ENCODE peak calls at places on chromosomes 1 and 21, in ten cellular contexts. G is dorsolateral prefrontal cortex, Q is heart left ventricle, A is body of pancreas, N is A549, V is right lobe of liver, Z is BJ, X is MM.1S, R is foreskin fibroblast, T is colonic mucosa. K is an unnamed sample.

GRCh38 chr21:45382698-45383000 is 22.3 kb upstream of the COL18A1 start:
- DNase-seq in R (no peak), X (no peak), G (no peak), Q (peak), V (no peak), N (no peak), Z (no peak), A (no peak), T (no peak), K (no peak)

GRCh38 chr1:246295968-246296367 is 211.1 kb downstream of the SMYD3 start:
- DNase-seq in N (no peak), R (no peak), T (no peak), Z (no peak), V (no peak), Q (no peak), A (no peak), G (no peak), X (no peak), K (no peak)

GRCh38 chr1:219544163-219544846 is 68.6 kb downstream of the ZC3H11B start:
- DNase-seq in T (no peak), X (no peak), G (no peak), Z (no peak), A (no peak), Q (no peak), R (no peak), N (peak), V (no peak), K (no peak)

GRCh38 chr1:168179411-168180147 is 817 bp downstream of the TIPRL start:
- DNase-seq in T (peak), A (no peak), N (peak), X (peak), Z (no peak), Q (no peak), R (no peak), G (no peak), V (no peak), K (no peak)

GRCh38 chr1:61081637-61082335 is 575 bp upstream of the NFIA start:
- DNase-seq in Z (no peak), Q (peak), A (peak), X (peak), V (peak), T (peak), R (no peak), G (no peak), N (peak), K (no peak)

GRCh38 chr1:228079601-228080263 is 2.8 kb upstream of the ARF1 start:
- DNase-seq in N (no peak), A (peak), Z (no peak), G (peak), X (no peak), T (no peak), V (peak), R (no peak), Q (no peak), K (no peak)

GRCh38 chr1:237058470-237058869 is 16.5 kb downstream of the RYR2 start:
- DNase-seq in X (no peak), G (no peak), N (no peak), R (no peak), A (no peak), Q (no peak), Z (no peak), V (no peak), T (no peak), K (no peak)

GRCh38 chr1:915295-916172 is 8.2 kb upstream of the SAMD11 start:
- DNase-seq in Q (no peak), N (no peak), R (no peak), X (no peak), V (peak), T (no peak), A (no peak), Z (no peak), G (no peak), K (no peak)

GRCh38 chr1:190000365-190000872 is 477.2 kb downstream of the BRINP3 start:
- DNase-seq in X (no peak), A (no peak), T (no peak), G (no peak), Z (no peak), Q (no peak), R (no peak), N (peak), V (no peak), K (no peak)

GRCh38 chr1:62508187-62508758 is 71.4 kb downstream of the USP1 start:
- DNase-seq in A (no peak), Q (no peak), V (no peak), T (peak), X (peak), Z (peak), G (no peak), R (peak), N (peak), K (peak)

GRCh38 chr1:4772294-4773010 is 118.0 kb downstream of the AJAP1 start:
- DNase-seq in R (no peak), N (no peak), G (no peak), X (no peak), Z (no peak), A (no peak), Q (no peak), T (no peak), V (no peak), K (no peak)

GRCh38 chr1:4781646-4782045 is 127.2 kb downstream of the AJAP1 start:
- DNase-seq in X (no peak), N (no peak), G (no peak), R (no peak), T (no peak), Q (no peak), A (no peak), Z (no peak), V (no peak), K (no peak)

GRCh38 chr1:4778056-4778455 is 123.6 kb downstream of the AJAP1 start:
- DNase-seq in A (no peak), X (no peak), N (peak), V (no peak), G (peak), Q (no peak), R (no peak), T (no peak), Z (no peak), K (no peak)
- TF ChIP-seq CTCF in A (peak), X (peak), N (no peak), V (no peak), G (peak), Q (peak), R (peak), T (no peak), Z (peak), K (no peak)

DNA sequence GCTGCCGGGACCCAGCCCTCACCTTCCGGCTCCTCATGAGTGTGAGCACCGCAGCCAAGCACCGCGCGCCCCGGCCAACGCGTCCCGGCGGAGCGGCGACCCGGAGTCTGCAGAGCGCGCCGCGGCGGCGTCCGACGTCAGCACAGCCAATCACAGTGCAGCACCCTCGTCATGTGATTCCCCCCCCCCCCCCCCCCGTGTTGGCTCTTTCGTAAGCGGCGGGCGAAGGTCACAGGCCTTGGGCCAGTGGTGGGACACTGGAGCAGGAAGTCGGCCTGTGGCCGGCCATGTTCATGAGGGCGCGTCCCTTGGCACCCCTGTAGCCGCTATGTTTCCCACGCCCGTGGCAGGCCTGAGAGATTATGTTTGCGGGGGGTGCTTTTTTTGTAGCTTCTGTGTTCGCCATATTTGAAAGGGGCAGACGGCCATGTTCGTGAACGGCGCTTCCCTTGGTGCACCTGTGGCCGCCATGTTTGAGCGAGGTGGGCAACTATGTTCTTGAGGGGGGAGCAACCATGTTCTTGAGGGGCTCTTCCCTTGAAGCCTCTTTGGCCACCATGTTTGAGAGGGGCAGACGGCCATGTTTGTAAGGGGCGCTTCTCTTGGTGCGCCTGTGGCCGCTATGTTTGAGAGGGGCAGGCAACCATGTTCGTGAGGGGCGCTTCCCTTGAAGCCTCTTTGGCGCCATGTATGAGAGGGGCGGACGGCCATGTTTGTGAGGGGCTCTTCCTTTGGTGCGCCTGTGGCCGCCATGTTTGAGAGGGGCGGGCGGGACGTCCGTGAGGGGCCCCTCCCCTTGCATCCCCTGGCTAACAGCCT is at the start of gene C1orf174:
- DNase-seq in A (peak), T (peak), V (peak), R (peak), Q (peak), N (peak), X (peak), Z (peak), G (peak), K (peak)
- H3K4me3 ChIP-seq in A (peak), T (peak), V (peak), R (peak), Q (peak), N (peak), X (peak), Z (peak), G (peak), K (peak)

GRCh38 chr1:38486115-38486514 is 373.5 kb downstream of the RRAGC start:
- DNase-seq in Z (no peak), A (no peak), V (no peak), T (no peak), Q (no peak), N (no peak), R (no peak), X (no peak), G (no peak), K (no peak)

GRCh38 chr1:38489844-38490270 is 369.7 kb downstream of the RRAGC start:
- DNase-seq in T (peak), Z (no peak), A (peak), X (peak), V (no peak), G (no peak), N (peak), R (no peak), Q (no peak), K (no peak)

GRCh38 chr1:38488162-38488898 is 371.2 kb downstream of the RRAGC start:
- DNase-seq in A (no peak), Q (no peak), N (no peak), Z (no peak), R (no peak), X (no peak), V (no peak), G (no peak), T (no peak), K (no peak)

GRCh38 chr1:38482080-38482826 is 377.3 kb downstream of the RRAGC start:
- DNase-seq in V (no peak), A (no peak), G (no peak), N (no peak), R (no peak), T (no peak), Z (no peak), X (no peak), Q (no peak), K (no peak)

GRCh38 chr1:38487398-38487797 is 372.2 kb downstream of the RRAGC start:
- DNase-seq in T (no peak), Q (no peak), Z (no peak), R (no peak), N (no peak), V (no peak), X (no peak), A (no peak), G (peak), K (no peak)
- TF ChIP-seq CTCF in T (no peak), Q (no peak), Z (no peak), R (no peak), N (no peak), V (no peak), X (no peak), A (no peak), G (no peak), K (no peak)

GRCh38 chr1:81467433-81467832 is 333.3 kb upstream of the ADGRL2 start:
- DNase-seq in Z (no peak), V (no peak), G (no peak), T (no peak), A (no peak), R (no peak), X (no peak), Q (no peak), N (no peak), K (no peak)
- H3K4me3 ChIP-seq in Z (no peak), V (no peak), G (no peak), T (no peak), A (no peak), R (no peak), X (no peak), Q (no peak), N (no peak), K (no peak)

DNA sequence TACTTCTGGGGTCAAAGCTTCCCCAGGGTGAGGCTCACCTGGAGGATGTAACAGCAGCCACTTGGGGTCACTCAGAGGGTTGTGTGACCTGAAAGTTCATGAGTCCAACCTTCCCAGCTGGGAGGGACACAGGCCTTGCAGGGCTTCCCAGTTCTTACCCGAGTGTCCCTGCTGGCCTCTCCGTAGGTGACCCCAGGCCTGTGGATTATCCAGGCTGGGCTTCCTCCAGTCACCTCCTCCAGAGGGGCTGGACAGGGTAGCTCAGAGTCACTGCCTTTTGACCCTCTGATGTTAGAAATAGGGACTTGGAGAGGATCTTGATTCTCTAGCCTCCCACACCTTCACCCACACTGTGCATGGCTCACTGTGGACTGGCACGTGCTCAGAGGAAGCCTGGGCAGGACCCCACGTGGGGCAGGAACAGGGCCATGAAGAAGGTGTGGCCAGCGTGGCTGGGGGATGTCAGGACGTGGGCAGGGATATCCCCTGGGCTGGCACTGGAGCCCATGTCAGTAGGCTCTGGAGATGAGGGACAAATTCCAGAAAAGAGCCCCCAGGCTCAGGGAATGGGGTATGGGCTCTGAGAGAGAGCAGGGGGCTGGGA is 131.8 kb downstream of the ACTL8 start:
- DNase-seq in X (no peak), A (no peak), Z (no peak), G (no peak), R (no peak), N (no peak), V (no peak), T (no peak), Q (no peak), K (no peak)
- TF ChIP-seq CTCF in X (no peak), A (no peak), Z (no peak), G (no peak), R (no peak), N (no peak), V (no peak), T (no peak), Q (no peak), K (no peak)

GRCh38 chr21:33268736-33269441 is 2.7 kb downstream of the IL10RB start:
- DNase-seq in Z (no peak), A (peak), X (peak), N (peak), Q (no peak), V (peak), T (peak), R (no peak), G (no peak), K (no peak)

GRCh38 chr21:33266050-33266783 is at the start of gene IL10RB:
- DNase-seq in Q (peak), T (peak), R (peak), N (peak), G (peak), Z (no peak), A (peak), X (peak), V (peak), K (no peak)

GRCh38 chr21:33267250-33267649 is 1.1 kb downstream of the IL10RB start:
- DNase-seq in V (no peak), X (no peak), T (no peak), Z (no peak), G (no peak), Q (no peak), N (no peak), A (no peak), R (no peak), K (no peak)

GRCh38 chr21:33266784-33267135 is 593 bp downstream of the IL10RB start:
- DNase-seq in X (peak), G (no peak), N (no peak), T (peak), Z (no peak), R (no peak), Q (no peak), A (no peak), V (peak), K (no peak)

GRCh38 chr21:33268392-33268735 is 2.2 kb downstream of the IL10RB start:
- DNase-seq in G (no peak), N (no peak), X (no peak), Z (no peak), Q (no peak), A (no peak), R (no peak), V (no peak), T (peak), K (no peak)
- H3K4me3 ChIP-seq in G (no peak), N (no peak), X (peak), Z (no peak), Q (no peak), A (no peak), R (no peak), V (no peak), T (no peak), K (no peak)

GRCh38 chr1:230066466-230067404 is at the start of gene GALNT2:
- DNase-seq in T (peak), R (peak), Z (peak), X (peak), A (peak), N (peak), Q (peak), V (peak), G (peak), K (no peak)

GRCh38 chr1:230068952-230069684 is 2.1 kb downstream of the GALNT2 start:
- DNase-seq in Q (no peak), Z (no peak), R (no peak), T (peak), V (no peak), N (no peak), X (peak), G (no peak), A (no peak), K (no peak)

GRCh38 chr1:230067441-230067870 is 418 bp downstream of the GALNT2 start:
- DNase-seq in A (peak), V (no peak), T (peak), Z (no peak), N (peak), Q (peak), R (no peak), G (no peak), X (peak), K (no peak)

GRCh38 chr1:230069813-230070212 is 2.8 kb downstream of the GALNT2 start:
- DNase-seq in R (no peak), A (no peak), X (no peak), Q (no peak), Z (no peak), N (no peak), T (no peak), V (peak), G (no peak), K (no peak)

GRCh38 chr1:230067871-230068814 is 1.1 kb downstream of the GALNT2 start:
- DNase-seq in N (no peak), V (peak), A (no peak), X (peak), Z (no peak), G (no peak), R (no peak), Q (peak), T (peak), K (no peak)
- TF ChIP-seq CTCF in N (no peak), V (no peak), A (no peak), X (peak), Z (peak), G (no peak), R (no peak), Q (peak), T (no peak), K (peak)

GRCh38 chr1:30534551-30534940 is 188.8 kb downstream of the MATN1 start:
- DNase-seq in N (no peak), V (no peak), Q (no peak), G (no peak), R (no peak), A (no peak), X (no peak), T (no peak), Z (no peak), K (no peak)
- H3K4me3 ChIP-seq in N (no peak), V (no peak), Q (no peak), G (no peak), R (no peak), A (no peak), X (no peak), T (no peak), Z (no peak), K (no peak)

DNA sequence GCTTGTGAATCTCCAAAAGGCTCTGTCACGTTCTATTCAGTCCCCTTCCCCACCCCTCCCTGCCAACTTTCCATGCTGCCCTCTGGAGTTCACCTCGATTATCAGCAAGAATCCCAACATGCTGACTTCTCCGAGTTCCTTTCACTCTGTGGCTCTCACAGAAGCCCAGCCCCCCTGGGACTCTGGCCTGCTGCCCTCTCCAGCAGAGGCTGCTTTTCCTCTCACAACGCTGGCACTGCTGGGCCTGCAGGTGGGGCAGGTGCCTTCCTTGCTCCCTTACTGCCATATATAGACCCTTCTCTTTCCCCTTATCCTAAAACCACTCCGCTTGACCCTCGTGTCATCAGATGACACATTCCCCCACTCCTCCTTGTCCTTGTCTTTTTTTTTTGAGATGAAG is 10.2 kb upstream of the RNF186 start:
- DNase-seq in Z (no peak), G (no peak), V (peak), A (peak), R (no peak), N (no peak), Q (no peak), X (no peak), T (no peak), K (no peak)
- TF ChIP-seq CTCF in Z (no peak), G (no peak), V (no peak), A (peak), R (no peak), N (no peak), Q (no peak), X (no peak), T (no peak), K (no peak)

K was measured in AG09309.